ENCODE peak calls at places on chromosomes 12 and 14, in eight cellular contexts. A, H, U, G, W, B, S and F are unnamed samples.

GRCh38 chr14:67919259-67919658 is 99.7 kb downstream of the RAD51B start:
- DNase-seq in A (no peak), H (no peak), U (no peak), G (no peak), W (no peak), B (no peak), S (no peak), F (no peak)

GRCh38 chr14:68544150-68544892 is 248.5 kb downstream of the ZFP36L1 start:
- DNase-seq in A (no peak), H (peak; percentile 55), U (no peak), G (no peak), W (no peak), B (peak; percentile 97), S (peak; percentile 30), F (no peak)

GRCh38 chr14:94584591-94585280 is 3.5 kb downstream of the SERPINA5 start:
- DNase-seq in A (no peak), H (no peak), U (no peak), G (no peak), W (no peak), B (no peak), S (no peak), F (no peak)

GRCh38 chr12:25254271-25254880 is 3.6 kb upstream of the KRAS start:
- DNase-seq in A (no peak), H (no peak), U (no peak), G (no peak), W (peak; percentile 19), B (peak; percentile 42), S (no peak), F (no peak)

GRCh38 chr12:57461904-57462306 is 2.3 kb downstream of the GLI1 start:
- DNase-seq in A (no peak), H (no peak), U (no peak), G (no peak), W (peak; percentile 63), B (no peak), S (no peak), F (no peak)

GRCh38 chr12:26523708-26524150 is 309.3 kb downstream of the ITPR2 start:
- DNase-seq in A (peak; percentile 88), H (peak; percentile 82), U (no peak), G (no peak), W (no peak), B (peak; percentile 62), S (no peak), F (no peak)

GRCh38 chr14:94237983-94238382 is 55.1 kb downstream of the SERPINA10 start:
- DNase-seq in A (no peak), H (no peak), U (no peak), G (no peak), W (no peak), B (no peak), S (no peak), F (no peak)

GRCh38 chr12:2054091-2055018 is 1.6 kb downstream of the CACNA1C start:
- DNase-seq in A (no peak), H (no peak), U (no peak), G (peak; percentile 64), W (no peak), B (no peak), S (peak; percentile 34), F (no peak)

GRCh38 chr14:92613008-92613658 is 99.6 kb downstream of the RIN3 start:
- DNase-seq in A (peak; percentile 70), H (peak; percentile 33), U (peak; percentile 52), G (peak; percentile 13), W (peak; percentile 91), B (peak; percentile 57), S (no peak), F (peak; percentile 29)

GRCh38 chr12:108612788-108613282 is 15.0 kb upstream of the TMEM119 start:
- DNase-seq in A (no peak), H (no peak), U (no peak), G (no peak), W (peak; percentile 74), B (no peak), S (no peak), F (no peak)

GRCh38 chr14:38723954-38724353 is 379.1 kb downstream of the SEC23A start:
- DNase-seq in A (no peak), H (no peak), U (no peak), G (no peak), W (peak; percentile 36), B (no peak), S (no peak), F (no peak)

GRCh38 chr12:103833095-103833777 is 7.8 kb downstream of the NT5DC3 start:
- DNase-seq in A (no peak), H (no peak), U (no peak), G (no peak), W (no peak), B (no peak), S (no peak), F (no peak)

GRCh38 chr12:509494-509893 is 49.8 kb downstream of the B4GALNT3 start:
- DNase-seq in A (no peak), H (no peak), U (no peak), G (no peak), W (peak; percentile 50), B (peak; percentile 80), S (peak; percentile 68), F (no peak)

GRCh38 chr12:130636370-130636769 is 79.7 kb downstream of the RIMBP2 start:
- DNase-seq in A (no peak), H (no peak), U (no peak), G (no peak), W (no peak), B (no peak), S (no peak), F (no peak)